ENCODE peak calls at places on chromosome 17, in seven cellular contexts. Y, G, W, C, I, K and P are unnamed samples.

GRCh38 chr17:33864758-33865229 is 390.3 kb upstream of the CCL2 start:
- DNase-seq in K (no peak), Y (no peak), G (no peak), I (no peak), C (no peak), W (no peak), P (no peak)

GRCh38 chr17:869067-869466 is 86.9 kb downstream of the MRM3 start:
- DNase-seq in C (no peak), I (peak), K (peak), Y (peak), G (peak), W (peak), P (peak)

GRCh38 chr17:75124041-75124818 is 7.3 kb downstream of the NT5C start:
- DNase-seq in W (peak), G (peak), I (peak), C (no peak), Y (peak), K (peak), P (peak)

GRCh38 chr17:81480140-81480917 is 32.3 kb downstream of the ACTG1 start:
- DNase-seq in Y (no peak), K (no peak), W (peak), I (no peak), G (peak), C (no peak), P (peak)

GRCh38 chr17:79803997-79804855 is 7.3 kb upstream of the CBX8 start:
- DNase-seq in W (no peak), K (no peak), C (no peak), G (peak), Y (no peak), I (peak), P (no peak)

GRCh38 chr17:77704048-77704815 is 254.3 kb upstream of the TNRC6C start:
- DNase-seq in I (no peak), W (no peak), G (no peak), C (no peak), Y (no peak), K (no peak), P (no peak)

GRCh38 chr17:44672479-44673093 is 16.3 kb downstream of the MEIOC start:
- DNase-seq in G (peak), K (no peak), C (no peak), Y (no peak), I (peak), W (peak), P (peak)

GRCh38 chr17:48882272-48882671 is 10.3 kb upstream of the ATP5MC1 start:
- DNase-seq in I (no peak), Y (no peak), K (no peak), G (no peak), C (no peak), W (no peak), P (no peak)

GRCh38 chr17:21001813-21002221 is 41.0 kb downstream of the USP22 start:
- DNase-seq in Y (peak), G (no peak), K (no peak), I (no peak), W (peak), C (no peak), P (no peak)

GRCh38 chr17:78170692-78171590 is 2.6 kb downstream of the SYNGR2 start:
- DNase-seq in K (no peak), G (no peak), W (peak), C (no peak), I (no peak), Y (no peak), P (no peak)

GRCh38 chr17:77859035-77859360 is 99.5 kb upstream of the TNRC6C start:
- DNase-seq in K (peak), I (no peak), W (peak), Y (no peak), C (no peak), G (peak), P (no peak)

GRCh38 chr17:52410781-52411180 is 252.3 kb upstream of the CA10 start:
- DNase-seq in Y (no peak), I (peak), K (no peak), G (no peak), W (no peak), C (no peak), P (no peak)

GRCh38 chr17:60139438-60140285 is 10.1 kb upstream of the CA4 start:
- DNase-seq in Y (peak), C (peak), W (peak), G (peak), K (peak), I (peak), P (peak)

GRCh38 chr17:29292992-29293889 is 707 bp downstream of the NUFIP2 start:
- DNase-seq in W (peak), C (peak), K (peak), I (peak), G (peak), Y (peak), P (peak)

GRCh38 chr17:29293890-29294579 is at the start of gene NUFIP2:
- DNase-seq in C (peak), I (peak), K (peak), W (peak), G (peak), Y (peak), P (peak)

GRCh38 chr17:29294580-29294900 is 592 bp upstream of the NUFIP2 start:
- DNase-seq in I (no peak), G (no peak), K (no peak), Y (no peak), W (no peak), C (no peak), P (no peak)

GRCh38 chr17:29295420-29295819 is 1.5 kb upstream of the NUFIP2 start:
- DNase-seq in K (no peak), W (no peak), I (no peak), Y (no peak), G (no peak), C (no peak), P (no peak)

DNA sequence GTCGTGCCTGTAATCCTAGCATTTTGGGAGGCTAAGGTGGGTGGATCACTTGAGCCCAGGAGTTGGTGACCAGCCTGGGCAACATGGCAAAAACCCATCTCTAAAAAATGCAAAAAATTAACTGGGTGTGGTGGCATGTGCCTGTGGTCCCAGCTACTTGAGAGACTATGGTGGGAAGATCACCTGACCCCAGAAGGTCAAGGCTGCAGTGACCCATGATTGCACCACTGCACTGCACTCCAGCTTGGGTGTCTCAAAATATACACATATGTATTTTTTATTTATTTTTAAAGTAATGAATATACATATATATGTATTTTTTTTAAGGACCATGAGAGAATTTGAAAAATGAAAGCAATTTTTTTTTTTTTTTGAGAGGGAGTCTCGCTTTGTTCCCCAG is 5.1 kb upstream of the NUFIP2 start:
- DNase-seq in W (no peak), C (no peak), Y (no peak), G (no peak), I (no peak), K (no peak), P (no peak)
- TF ChIP-seq CTCF in W (no peak), C (no peak), Y (no peak), G (no peak), I (no peak), K (no peak), P (no peak)

DNA sequence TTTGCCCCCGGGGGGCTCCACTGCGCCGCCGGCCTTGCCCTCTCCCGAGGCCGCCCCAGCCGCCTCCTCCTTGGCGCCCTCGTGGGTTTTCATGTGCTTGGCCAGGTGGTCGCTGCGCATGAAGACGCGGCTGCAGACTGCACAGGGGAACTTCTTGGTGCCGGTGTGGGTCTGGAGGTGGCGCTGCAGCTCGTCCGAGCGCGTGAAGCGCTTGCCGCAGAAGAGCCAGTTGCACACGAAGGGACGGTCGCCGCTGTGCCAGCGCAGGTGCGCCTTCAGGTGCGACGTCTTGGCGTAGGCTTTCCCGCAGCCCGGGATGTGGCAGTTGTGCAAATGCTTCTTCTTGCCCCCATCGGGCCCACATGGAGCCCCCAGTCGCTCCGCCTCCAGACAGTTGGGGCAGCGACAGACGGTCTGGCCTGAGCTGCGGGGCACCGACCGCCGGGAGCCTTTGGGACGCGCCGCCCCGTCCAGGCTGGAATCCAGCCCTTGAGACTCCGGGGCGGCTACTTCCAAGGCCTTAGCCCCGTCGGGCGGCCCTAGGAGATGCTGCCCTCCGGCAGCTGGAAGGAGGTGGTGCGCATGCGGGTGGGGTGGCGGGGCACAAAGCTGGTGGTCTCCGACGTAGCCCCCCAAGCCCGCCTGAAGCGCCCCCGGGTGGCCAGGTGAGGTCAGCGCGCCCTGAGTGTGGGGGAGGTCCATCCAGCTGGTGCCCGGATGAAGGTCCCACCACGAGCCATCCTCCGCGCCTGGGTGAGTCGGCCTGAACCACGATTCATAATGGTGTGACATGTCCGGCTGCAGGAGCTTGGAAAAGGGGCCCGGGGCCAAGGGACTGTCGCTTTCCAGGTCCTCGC is 3.4 kb downstream of the SP6 start:
- DNase-seq in K (no peak), G (no peak), W (peak), I (no peak), Y (no peak), C (no peak), P (no peak)
- TF ChIP-seq CTCF in K (peak), G (peak), W (peak), I (peak), Y (no peak), C (peak), P (peak)

DNA sequence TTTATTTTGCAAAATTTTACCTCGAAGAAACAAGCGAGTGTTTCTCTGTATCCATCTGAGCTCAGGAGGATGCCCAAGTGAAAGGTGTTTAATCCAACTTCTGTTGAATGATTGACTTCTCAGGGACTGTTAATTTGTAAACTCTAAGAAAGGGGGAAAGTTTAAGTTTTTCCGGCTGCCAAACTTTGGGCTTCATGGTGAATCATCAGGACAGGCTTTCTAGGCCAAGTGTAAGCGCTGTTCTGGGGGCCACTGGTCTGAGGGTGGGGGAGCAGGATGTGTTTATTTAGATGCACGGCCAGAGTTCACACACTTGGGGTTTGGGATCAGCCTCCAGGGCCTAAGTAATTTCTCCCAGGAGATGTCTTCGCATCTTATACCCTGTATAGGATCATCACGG is 110.4 kb downstream of the PITPNC1 start:
- DNase-seq in W (no peak), I (no peak), G (peak), C (no peak), Y (no peak), K (no peak), P (no peak)
- TF ChIP-seq CTCF in W (no peak), I (no peak), G (no peak), C (no peak), Y (no peak), K (no peak), P (no peak)

GRCh38 chr17:19645608-19646250 is 2.8 kb upstream of the ALDH3A2 start:
- DNase-seq in G (peak), K (peak), Y (peak), C (peak), I (peak), W (peak), P (peak)
- TF ChIP-seq CTCF in G (peak), K (peak), Y (peak), C (peak), I (peak), W (peak), P (peak)

GRCh38 chr17:56000411-56000810 is 152.9 kb upstream of the ANKFN1 start:
- DNase-seq in I (no peak), W (no peak), C (no peak), K (no peak), Y (no peak), G (no peak), P (no peak)

GRCh38 chr17:55996826-55997225 is 156.4 kb upstream of the ANKFN1 start:
- DNase-seq in W (peak), C (no peak), I (no peak), Y (no peak), G (no peak), K (no peak), P (peak)
- TF ChIP-seq CTCF in W (peak), C (no peak), I (peak), Y (no peak), G (no peak), K (no peak), P (peak)

DNA sequence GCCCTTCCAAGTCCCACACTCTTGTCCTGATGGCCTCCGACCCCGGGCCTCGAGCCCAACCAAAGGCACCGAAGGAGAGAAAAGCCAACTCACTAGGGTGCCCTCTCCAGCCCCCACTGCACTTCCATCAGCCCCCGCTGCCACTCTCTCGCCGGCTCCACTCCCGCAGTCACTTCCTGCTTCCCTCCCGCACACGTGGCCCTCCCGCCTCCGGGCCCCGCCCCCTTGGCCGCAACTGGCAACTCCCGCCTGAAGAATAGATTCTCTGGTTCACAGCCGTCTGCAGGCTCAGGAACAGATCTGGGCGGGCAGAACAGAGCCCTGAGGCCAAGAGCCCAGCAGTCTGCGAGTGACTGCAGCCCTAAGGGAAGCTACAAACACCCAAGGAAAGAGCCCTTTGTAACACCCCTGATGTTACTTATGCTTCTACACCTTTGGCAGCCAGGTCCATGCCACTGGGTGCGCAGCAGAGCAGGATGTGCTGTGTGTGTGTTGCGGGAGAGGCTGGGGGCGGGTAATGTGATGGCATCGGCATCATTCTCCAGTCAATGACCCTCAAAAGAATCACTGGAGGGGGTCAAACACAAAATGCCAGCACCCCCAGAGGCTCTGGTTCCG is at the start of gene SLC39A11:
- DNase-seq in C (peak), K (peak), Y (peak), G (peak), I (peak), W (peak), P (peak)
- TF ChIP-seq CTCF in C (no peak), K (no peak), Y (no peak), G (no peak), I (no peak), W (no peak), P (no peak)

DNA sequence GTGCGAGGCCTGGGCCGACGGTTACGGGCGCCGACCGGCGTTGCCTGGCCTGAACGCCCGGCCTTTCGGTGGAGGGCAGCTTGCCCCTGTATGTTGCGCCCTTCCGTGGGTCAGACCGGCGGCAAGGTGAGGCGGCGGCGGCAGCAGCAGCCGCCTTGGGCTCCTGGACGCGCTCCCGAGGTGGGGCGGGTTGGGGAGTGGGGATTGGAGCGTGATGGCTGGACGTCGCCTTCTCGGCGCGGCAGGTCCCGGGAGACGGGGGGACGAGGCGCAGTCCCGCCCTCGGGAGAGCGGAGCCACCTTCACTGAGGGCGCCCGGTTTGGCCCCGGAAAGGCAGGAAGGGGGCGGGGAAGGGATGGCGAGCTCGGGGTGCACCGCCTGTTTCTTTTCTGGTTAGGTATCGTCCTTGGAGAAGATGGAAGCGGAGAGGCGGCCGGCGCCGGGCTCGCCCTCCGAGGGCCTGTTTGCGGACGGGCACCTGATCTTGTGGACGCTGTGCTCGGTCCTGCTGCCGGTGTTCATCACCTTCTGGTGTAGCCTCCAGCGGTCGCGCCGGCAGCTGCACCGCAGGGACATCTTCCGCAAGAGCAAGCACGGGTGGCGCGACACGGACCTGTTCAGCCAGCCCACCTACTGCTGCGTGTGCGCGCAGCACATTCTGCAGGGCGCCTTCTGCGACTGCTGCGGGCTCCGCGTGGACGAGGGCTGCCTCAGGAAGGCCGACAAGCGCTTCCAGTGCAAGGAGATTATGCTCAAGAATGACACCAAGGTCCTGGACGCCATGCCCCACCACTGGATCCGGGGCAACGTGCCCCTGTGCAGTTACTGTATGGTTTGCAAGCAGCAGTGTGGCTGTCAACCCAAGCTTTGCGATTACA is 668 bp downstream of the DGKE start:
- DNase-seq in W (peak), C (peak), I (peak), G (no peak), K (peak), Y (peak), P (peak)
- TF ChIP-seq CTCF in W (no peak), C (peak), I (no peak), G (no peak), K (no peak), Y (no peak), P (peak)

DNA sequence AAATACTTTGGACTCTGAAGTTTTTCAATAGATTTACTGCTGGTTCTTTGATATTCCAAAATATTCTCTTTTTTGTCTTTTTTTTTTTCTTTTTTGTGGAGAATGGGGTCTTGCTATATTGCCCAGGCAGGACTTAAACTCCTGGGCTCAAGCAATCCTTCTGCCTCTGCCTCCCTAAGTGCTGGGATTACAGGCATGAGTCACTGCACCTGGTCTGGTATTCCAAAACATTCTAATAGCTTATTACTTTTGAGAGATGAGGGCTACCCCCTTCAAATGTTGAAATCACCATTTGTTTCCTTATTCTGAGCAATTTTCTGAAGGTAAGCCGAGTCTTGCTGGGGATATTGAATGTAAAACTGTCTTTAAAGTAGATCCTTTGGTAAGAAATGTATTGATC is 55.0 kb upstream of the TEX2 start:
- DNase-seq in I (no peak), W (no peak), K (no peak), Y (no peak), G (no peak), C (no peak), P (no peak)
- TF ChIP-seq CTCF in I (no peak), W (no peak), K (no peak), Y (no peak), G (no peak), C (no peak), P (no peak)

GRCh38 chr17:73657473-73658116 is 13.3 kb upstream of the SDK2 start:
- DNase-seq in C (peak), K (peak), W (no peak), Y (peak), I (peak), G (no peak), P (no peak)
- TF ChIP-seq CTCF in C (peak), K (peak), W (peak), Y (peak), I (peak), G (peak), P (peak)

GRCh38 chr17:13413001-13413400 is 188.7 kb downstream of the HS3ST3A1 start:
- DNase-seq in C (no peak), W (peak), G (peak), K (no peak), I (no peak), Y (no peak), P (peak)
- TF ChIP-seq CTCF in C (no peak), W (no peak), G (no peak), K (no peak), I (no peak), Y (no peak), P (no peak)